ENCODE peak calls at places on chromosomes 13 and 19, in eight cellular contexts. O is IMR-90; B is adipocyte; U is progenitor cell of endocrine pancreas; V is GM04503; H is amniotic epithelial cell; A is stimulated activated CD4-positive, alpha-beta T cell treated with anti-CD3 and anti-CD28 coated beads, Interleukin-1b, Interleukin-23, amount 100 ng/mL, for 24 hours; X is glomerular endothelial cell. W is an unnamed sample.
A peak's percentile ranks its signal among the peaks of the same experiment; 100 is the strongest.

GRCh38 chr19:39031368-39032163 is 783 bp downstream of the FBXO27 start:
- DNase-seq in O (no peak), B (peak; percentile 67), U (peak; percentile 96), V (no peak), H (peak; percentile 87), A (peak; percentile 66), X (no peak), W (peak; percentile 95)

GRCh38 chr19:13838943-13839192 is 38.1 kb upstream of the NANOS3 start:
- DNase-seq in O (no peak), B (no peak), U (no peak), V (no peak), H (no peak), A (no peak), X (no peak), W (no peak)

GRCh38 chr19:45815501-45816216 is 551 bp upstream of the RSPH6A start:
- DNase-seq in O (no peak), B (no peak), U (peak; percentile 53), V (no peak), H (no peak), A (no peak), X (no peak), W (no peak)

GRCh38 chr13:43363156-43363918 is 340.0 kb downstream of the DNAJC15 start:
- DNase-seq in O (peak; percentile 40), B (peak; percentile 35), U (no peak), V (no peak), H (peak; percentile 88), A (no peak), X (no peak), W (no peak)

GRCh38 chr13:51534075-51534817 is 50.0 kb upstream of the WDFY2 start:
- DNase-seq in O (no peak), B (no peak), U (no peak), V (no peak), H (no peak), A (no peak), X (no peak), W (no peak)

GRCh38 chr13:31982540-31982939 is 49.0 kb upstream of the FRY start:
- DNase-seq in O (peak; percentile 95), B (peak; percentile 83), U (no peak), V (peak; percentile 44), H (peak; percentile 98), A (no peak), X (no peak), W (peak; percentile 64)

GRCh38 chr13:100392709-100393630 is 195.6 kb downstream of the GGACT start:
- DNase-seq in O (peak; percentile 100), B (peak; percentile 99), U (no peak), V (peak; percentile 98), H (peak; percentile 99), A (peak; percentile 32), X (peak; percentile 93), W (peak; percentile 90)

GRCh38 chr13:38697628-38698333 is 10.9 kb downstream of the FREM2 start:
- DNase-seq in O (no peak), B (no peak), U (no peak), V (no peak), H (no peak), A (no peak), X (no peak), W (no peak)

GRCh38 chr13:96632536-96633320 is 361.5 kb downstream of the OXGR1 start:
- DNase-seq in O (no peak), B (no peak), U (no peak), V (no peak), H (peak; percentile 64), A (no peak), X (no peak), W (no peak)

GRCh38 chr19:4831351-4832340 is at the start of gene TICAM1:
- DNase-seq in O (peak; percentile 65), B (peak; percentile 88), U (no peak), V (no peak), H (peak; percentile 63), A (peak; percentile 45), X (no peak), W (peak; percentile 76)

GRCh38 chr19:30224689-30225606 is 147.2 kb upstream of the ZNF536 start:
- DNase-seq in O (no peak), B (peak; percentile 18), U (no peak), V (no peak), H (no peak), A (no peak), X (no peak), W (no peak)

GRCh38 chr19:17488593-17489391 is 18.5 kb downstream of the SLC27A1 start:
- DNase-seq in O (no peak), B (peak; percentile 35), U (peak; percentile 83), V (no peak), H (peak; percentile 33), A (peak; percentile 37), X (no peak), W (peak; percentile 55)

GRCh38 chr13:45374917-45375316 is 33.9 kb upstream of the TPT1 start:
- DNase-seq in O (peak; percentile 48), B (no peak), U (no peak), V (no peak), H (peak; percentile 36), A (no peak), X (no peak), W (no peak)

GRCh38 chr19:48777720-48778119 is 22.4 kb downstream of the FGF21 start:
- DNase-seq in O (no peak), B (no peak), U (no peak), V (no peak), H (no peak), A (no peak), X (no peak), W (no peak)

GRCh38 chr13:64239372-64239771 is 2823.7 kb upstream of the PCDH20 start:
- DNase-seq in O (peak; percentile 70), B (peak; percentile 47), U (no peak), V (no peak), H (peak; percentile 77), A (no peak), X (no peak), W (peak; percentile 3)

GRCh38 chr13:31234729-31235128 is 35.0 kb downstream of the B3GLCT start:
- DNase-seq in O (no peak), B (peak; percentile 10), U (no peak), V (no peak), H (no peak), A (no peak), X (no peak), W (no peak)

GRCh38 chr13:112072531-112073244 is 5.7 kb downstream of the SOX1 start:
- DNase-seq in O (no peak), B (no peak), U (no peak), V (no peak), H (no peak), A (no peak), X (no peak), W (no peak)

GRCh38 chr13:75196112-75196855 is 285.7 kb downstream of the TBC1D4 start:
- DNase-seq in O (peak; percentile 8), B (peak; percentile 83), U (no peak), V (no peak), H (peak; percentile 80), A (no peak), X (no peak), W (no peak)

W was measured in RWPE1.